ENCODE peak calls at places on chromosomes 1 and 21, in seven cellular contexts. Y, O, J, P, K, H and R are unnamed samples.

GRCh38 chr1:232421143-232421796 is 208.7 kb downstream of the SIPA1L2 start:
- DNase-seq in H (no peak), J (no peak), P (no peak), O (no peak), K (no peak), Y (no peak), R (no peak)

GRCh38 chr21:31236528-31236927 is 107.5 kb downstream of the TIAM1 start:
- DNase-seq in O (peak; percentile 63), Y (no peak), H (no peak), K (no peak), J (no peak), P (no peak), R (peak; percentile 90)

GRCh38 chr21:17514124-17514481 is 1.3 kb downstream of the CXADR start:
- DNase-seq in O (peak; percentile 60), K (no peak), Y (peak; percentile 8), J (no peak), P (no peak), H (no peak), R (no peak)

GRCh38 chr1:28287315-28287714 is 28.0 kb downstream of the SESN2 start:
- DNase-seq in H (no peak), O (no peak), J (no peak), Y (no peak), K (peak; percentile 21), P (no peak), R (no peak)

GRCh38 chr1:229249854-229250644 is 20.9 kb upstream of the RAB4A start:
- DNase-seq in Y (no peak), P (no peak), O (no peak), H (no peak), K (no peak), J (no peak), R (no peak)

GRCh38 chr21:29741761-29742160 is 198.0 kb downstream of the GRIK1 start:
- DNase-seq in J (no peak), K (no peak), Y (no peak), O (no peak), P (no peak), H (no peak), R (no peak)

GRCh38 chr1:150152772-150153461 is 3.2 kb downstream of the PLEKHO1 start:
- DNase-seq in P (no peak), H (no peak), J (peak; percentile 88), O (peak; percentile 77), K (no peak), Y (peak; percentile 67), R (no peak)

GRCh38 chr1:74522143-74522542 is 9.7 kb upstream of the LRRC53 start:
- DNase-seq in H (no peak), O (peak; percentile 56), K (no peak), P (no peak), J (no peak), Y (no peak), R (peak; percentile 12)

GRCh38 chr1:2199042-2199810 is 4.7 kb upstream of the FAAP20 start:
- DNase-seq in J (peak; percentile 88), P (peak; percentile 87), K (no peak), H (peak; percentile 93), O (peak; percentile 89), Y (peak; percentile 94), R (no peak)

GRCh38 chr1:207009945-207010344 is 22.6 kb downstream of the C1orf116 start:
- DNase-seq in K (no peak), P (no peak), J (no peak), H (no peak), O (no peak), Y (no peak), R (no peak)

GRCh38 chr1:7539772-7540175 is 231.3 kb upstream of the VAMP3 start:
- DNase-seq in J (no peak), O (peak; percentile 63), K (no peak), P (no peak), Y (no peak), H (peak; percentile 78), R (no peak)

GRCh38 chr21:15682977-15683376 is 46.8 kb upstream of the USP25 start:
- DNase-seq in O (peak; percentile 61), Y (peak; percentile 52), J (peak; percentile 63), K (no peak), H (no peak), P (no peak), R (no peak)

GRCh38 chr21:20971296-20971921 is 26.8 kb upstream of the NCAM2 start:
- DNase-seq in Y (peak; percentile 69), K (peak; percentile 2), O (peak; percentile 56), P (no peak), J (peak; percentile 64), H (no peak), R (peak; percentile 68)

GRCh38 chr1:154961497-154962237 is at the start of gene PYGO2:
- DNase-seq in H (peak; percentile 95), O (peak; percentile 80), P (peak; percentile 84), J (peak; percentile 63), K (peak; percentile 88), Y (peak; percentile 80), R (no peak)

DNA sequence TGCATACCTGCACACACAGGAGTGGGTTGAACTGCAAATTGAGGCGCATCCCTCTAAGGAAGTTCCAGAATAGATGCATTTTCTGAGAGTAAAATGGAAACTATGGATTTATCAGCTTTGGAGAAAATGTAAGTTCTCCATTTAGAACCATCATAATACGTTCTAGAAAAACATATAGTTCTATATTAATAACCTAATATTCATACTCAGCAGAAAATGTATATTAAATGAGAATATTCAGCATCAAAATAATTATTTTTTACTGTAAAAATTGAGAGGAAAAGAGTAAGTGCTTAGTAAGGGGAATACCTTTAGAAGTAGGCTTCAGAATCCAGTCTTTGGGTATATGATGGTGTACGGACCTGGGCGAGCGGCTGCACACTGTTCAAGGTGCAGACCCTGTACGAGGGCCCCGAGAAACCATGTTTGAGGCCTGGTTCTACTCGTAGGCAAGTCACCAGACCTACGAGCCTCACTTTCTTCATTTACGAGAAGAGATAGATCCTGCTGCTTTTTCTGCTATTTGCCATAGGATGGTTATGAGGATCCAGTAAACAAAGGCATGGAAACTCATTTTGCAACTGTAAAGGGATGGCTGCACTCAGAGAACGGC is 6.8 kb downstream of the CD247 start:
- DNase-seq in H (no peak), K (no peak), Y (no peak), P (no peak), O (no peak), J (no peak), R (no peak)
- H3K4me3 ChIP-seq in H (no peak overlapping the region), K (no peak overlapping the region), Y (no peak overlapping the region), P (no peak overlapping the region), O (no peak overlapping the region), J (no peak overlapping the region), R (no peak overlapping the region)

DNA sequence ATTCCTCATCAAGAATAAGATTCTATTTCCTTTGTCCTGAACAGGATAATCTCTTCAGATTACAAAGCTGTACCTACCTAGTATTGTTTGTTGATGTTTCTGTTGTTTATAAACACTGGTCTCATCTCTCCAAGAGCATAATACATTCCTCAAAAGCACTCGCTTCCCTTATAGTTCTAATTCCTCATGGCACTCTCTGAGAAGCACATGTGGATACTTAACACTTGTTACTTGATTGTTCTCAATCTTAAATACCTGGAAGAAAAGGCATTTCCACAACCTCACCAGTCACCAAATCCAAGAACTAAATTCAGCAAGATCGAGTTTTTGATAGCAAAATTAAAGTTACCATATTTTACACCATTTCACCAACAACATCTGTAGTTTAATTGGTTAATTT is 145.9 kb upstream of the DUSP10 start:
- DNase-seq in H (no peak), J (no peak), K (no peak), O (no peak), P (no peak), Y (no peak), R (no peak)
- TF ChIP-seq CTCF in H (no peak), J (no peak), K (no peak), O (no peak), P (no peak), Y (no peak), R (no peak)

GRCh38 chr1:203267912-203268311 is 37.4 kb upstream of the BTG2 start:
- DNase-seq in O (no peak), J (no peak), Y (no peak), P (no peak), H (no peak), K (peak; percentile 3), R (no peak)
- H3K4me3 ChIP-seq in O (peak overlapping the region; percentile 63), J (peak overlapping the region; percentile 63), Y (peak overlapping the region; percentile 64), P (peak overlapping the region; percentile 56), H (peak overlapping the region; percentile 47), K (no peak overlapping the region), R (peak overlapping the region; percentile 48)

GRCh38 chr1:162987866-162988265 is 81.3 kb upstream of the RGS4 start:
- DNase-seq in O (peak; percentile 90), H (no peak), Y (no peak), K (no peak), P (no peak), J (peak; percentile 79), R (peak; percentile 35)

GRCh38 chr1:162990665-162991064 is 78.5 kb upstream of the RGS4 start:
- DNase-seq in O (peak; percentile 81), P (no peak), J (no peak), K (no peak), Y (no peak), H (no peak), R (no peak)

GRCh38 chr1:162991444-162991843 is 77.7 kb upstream of the RGS4 start:
- DNase-seq in Y (no peak), K (no peak), O (no peak), H (no peak), P (no peak), J (no peak), R (no peak)

GRCh38 chr1:162985816-162986215 is 83.3 kb upstream of the RGS4 start:
- DNase-seq in H (no peak), P (no peak), K (no peak), Y (no peak), O (peak; percentile 74), J (no peak), R (peak; percentile 33)

DNA sequence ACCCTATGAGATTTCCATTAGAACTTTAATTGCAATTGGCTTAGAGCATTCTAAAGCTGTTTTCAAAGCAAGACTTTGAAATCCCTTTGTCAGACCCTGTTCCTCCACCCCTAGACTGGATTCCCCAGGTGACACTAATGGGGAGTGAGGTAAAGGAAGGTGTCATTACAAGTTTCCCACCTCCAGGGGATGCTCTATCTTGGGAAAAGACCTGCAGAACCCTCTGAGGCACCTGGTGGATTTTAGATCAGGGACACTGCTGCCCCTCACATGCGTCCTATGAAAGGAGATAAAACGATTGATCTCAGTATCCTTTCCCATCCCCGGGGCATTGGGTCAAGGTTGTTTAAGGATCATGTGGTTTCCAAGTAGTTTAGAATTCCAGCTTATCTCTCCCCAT is 80.3 kb upstream of the RGS4 start:
- DNase-seq in O (no peak), J (no peak), K (no peak), Y (no peak), P (no peak), H (no peak), R (no peak)
- TF ChIP-seq CTCF in O (no peak), J (peak; percentile 1), K (no peak), Y (no peak), P (no peak), H (no peak), R (peak; percentile 6)

DNA sequence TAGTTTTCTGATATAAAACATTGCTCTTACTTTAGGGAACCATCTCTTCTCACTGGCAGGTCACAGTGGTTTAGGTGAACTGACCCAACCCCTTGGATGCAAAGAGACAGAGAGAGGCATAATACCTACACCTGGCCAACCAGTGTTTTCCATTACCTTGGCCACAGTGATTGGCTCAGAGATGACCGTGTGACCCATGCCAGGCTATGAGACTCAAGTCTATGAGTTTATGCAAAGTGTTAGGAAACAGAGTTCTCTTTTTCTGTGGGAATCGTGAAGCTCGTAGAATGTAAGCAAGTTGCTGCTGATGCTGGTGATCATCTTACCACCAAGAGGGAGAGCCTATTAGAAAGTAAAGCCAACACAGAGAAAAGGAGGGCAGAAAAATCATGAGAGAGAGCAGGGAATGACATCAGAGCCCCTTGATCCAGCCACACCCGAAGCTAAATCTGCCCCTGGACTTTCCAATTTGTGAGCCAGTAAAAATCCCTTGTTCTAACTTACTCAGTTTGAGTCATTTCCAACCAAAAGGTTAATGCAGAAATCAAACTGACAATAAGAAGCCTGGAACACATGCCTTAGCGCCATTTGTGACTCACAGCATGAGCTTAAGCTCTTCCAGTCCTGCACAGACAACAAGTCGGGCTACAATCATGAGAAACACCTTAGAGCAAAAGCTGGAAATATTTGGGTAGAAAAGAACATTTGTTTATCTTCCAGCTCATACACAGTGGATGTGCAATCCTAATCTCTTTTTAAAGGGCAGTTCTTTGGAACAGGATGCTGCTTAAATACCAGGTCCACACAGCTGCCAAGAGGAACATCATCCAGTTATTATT is 81.3 kb upstream of the KAZN start:
- DNase-seq in J (peak; percentile 100), P (no peak), Y (peak; percentile 96), H (no peak), O (peak; percentile 97), K (no peak), R (peak; percentile 59)
- H3K4me3 ChIP-seq in J (no peak overlapping the region), P (no peak overlapping the region), Y (no peak overlapping the region), H (no peak overlapping the region), O (no peak overlapping the region), K (no peak overlapping the region), R (no peak overlapping the region)